ENCODE peak calls at places on chromosomes 11 and 22, in ten cellular contexts. One of them, this sample, is unnamed.

GRCh38 chr11:85626496-85626895 is 648 bp downstream of the DLG2 start:
- DNase-seq in GM13977: no peak
- DNase-seq in sciatic nerve: no peak
- DNase-seq in stimulated activated CD8-positive, alpha-beta memory T cell treated with anti-CD3 and anti-CD28 coated beads, Interleukin-4, amount 100 ng/mL, for 24 hours: no peak
- DNase-seq in NCI-H1105: peak; percentile 42
- DNase-seq in upper lobe of right lung: no peak
- DNase-seq in NCI-H1417: peak; percentile 52
- DNase-seq in cardiac fibroblast: no peak
- DNase-seq in Daoy: no peak
- DNase-seq in EL: no peak
- DNase-seq in this sample: no peak

GRCh38 chr11:2302844-2303626 is 1.2 kb downstream of the TSPAN32 start:
- DNase-seq in cardiac fibroblast: no peak
- DNase-seq in NCI-H1417: no peak
- DNase-seq in sciatic nerve: peak; percentile 60
- DNase-seq in NCI-H1105: no peak
- DNase-seq in Daoy: no peak
- DNase-seq in GM13977: no peak
- DNase-seq in EL: no peak
- DNase-seq in upper lobe of right lung: peak; percentile 82
- DNase-seq in stimulated activated CD8-positive, alpha-beta memory T cell treated with anti-CD3 and anti-CD28 coated beads, Interleukin-4, amount 100 ng/mL, for 24 hours: no peak
- DNase-seq in this sample: no peak

GRCh38 chr11:78825531-78825930 is 250.9 kb upstream of the NARS2 start:
- DNase-seq in cardiac fibroblast: peak; percentile 31
- DNase-seq in sciatic nerve: no peak
- DNase-seq in Daoy: no peak
- DNase-seq in NCI-H1105: no peak
- DNase-seq in stimulated activated CD8-positive, alpha-beta memory T cell treated with anti-CD3 and anti-CD28 coated beads, Interleukin-4, amount 100 ng/mL, for 24 hours: no peak
- DNase-seq in GM13977: no peak
- DNase-seq in upper lobe of right lung: no peak
- DNase-seq in EL: no peak
- DNase-seq in NCI-H1417: peak; percentile 14
- DNase-seq in this sample: no peak

GRCh38 chr22:35913925-35914324 is 114.7 kb downstream of the RBFOX2 start:
- DNase-seq in stimulated activated CD8-positive, alpha-beta memory T cell treated with anti-CD3 and anti-CD28 coated beads, Interleukin-4, amount 100 ng/mL, for 24 hours: no peak
- DNase-seq in cardiac fibroblast: no peak
- DNase-seq in sciatic nerve: no peak
- DNase-seq in EL: no peak
- DNase-seq in NCI-H1105: no peak
- DNase-seq in upper lobe of right lung: no peak
- DNase-seq in Daoy: no peak
- DNase-seq in GM13977: no peak
- DNase-seq in NCI-H1417: no peak
- DNase-seq in this sample: no peak

GRCh38 chr11:44264761-44265160 is 45.2 kb downstream of the ALX4 start:
- DNase-seq in Daoy: no peak
- DNase-seq in NCI-H1417: no peak
- DNase-seq in cardiac fibroblast: no peak
- DNase-seq in stimulated activated CD8-positive, alpha-beta memory T cell treated with anti-CD3 and anti-CD28 coated beads, Interleukin-4, amount 100 ng/mL, for 24 hours: no peak
- DNase-seq in NCI-H1105: no peak
- DNase-seq in upper lobe of right lung: no peak
- DNase-seq in EL: no peak
- DNase-seq in sciatic nerve: no peak
- DNase-seq in GM13977: no peak
- DNase-seq in this sample: no peak

GRCh38 chr22:29726512-29727247 is 6.9 kb downstream of the CABP7 start:
- DNase-seq in upper lobe of right lung: no peak
- DNase-seq in EL: peak; percentile 23
- DNase-seq in GM13977: no peak
- DNase-seq in stimulated activated CD8-positive, alpha-beta memory T cell treated with anti-CD3 and anti-CD28 coated beads, Interleukin-4, amount 100 ng/mL, for 24 hours: no peak
- DNase-seq in sciatic nerve: no peak
- DNase-seq in Daoy: peak; percentile 26
- DNase-seq in NCI-H1105: no peak
- DNase-seq in NCI-H1417: peak; percentile 5
- DNase-seq in cardiac fibroblast: no peak
- DNase-seq in this sample: no peak

GRCh38 chr11:77557553-77557952 is 32.2 kb upstream of the AQP11 start:
- DNase-seq in EL: peak; percentile 25
- DNase-seq in stimulated activated CD8-positive, alpha-beta memory T cell treated with anti-CD3 and anti-CD28 coated beads, Interleukin-4, amount 100 ng/mL, for 24 hours: no peak
- DNase-seq in NCI-H1417: peak; percentile 61
- DNase-seq in Daoy: peak; percentile 13
- DNase-seq in GM13977: no peak
- DNase-seq in cardiac fibroblast: no peak
- DNase-seq in NCI-H1105: peak; percentile 29
- DNase-seq in sciatic nerve: no peak
- DNase-seq in upper lobe of right lung: no peak
- DNase-seq in this sample: no peak

GRCh38 chr11:68880851-68881250 is 22.8 kb downstream of the MRPL21 start:
- DNase-seq in NCI-H1417: no peak
- DNase-seq in stimulated activated CD8-positive, alpha-beta memory T cell treated with anti-CD3 and anti-CD28 coated beads, Interleukin-4, amount 100 ng/mL, for 24 hours: no peak
- DNase-seq in EL: no peak
- DNase-seq in NCI-H1105: no peak
- DNase-seq in sciatic nerve: no peak
- DNase-seq in upper lobe of right lung: peak; percentile 29
- DNase-seq in cardiac fibroblast: no peak
- DNase-seq in Daoy: no peak
- DNase-seq in GM13977: no peak
- DNase-seq in this sample: no peak

GRCh38 chr11:27293500-27294417 is 69.3 kb downstream of the CCDC34 start:
- DNase-seq in NCI-H1417: no peak
- DNase-seq in upper lobe of right lung: no peak
- DNase-seq in GM13977: no peak
- DNase-seq in sciatic nerve: no peak
- DNase-seq in stimulated activated CD8-positive, alpha-beta memory T cell treated with anti-CD3 and anti-CD28 coated beads, Interleukin-4, amount 100 ng/mL, for 24 hours: no peak
- DNase-seq in EL: peak; percentile 58
- DNase-seq in NCI-H1105: no peak
- DNase-seq in Daoy: peak; percentile 83
- DNase-seq in cardiac fibroblast: no peak
- DNase-seq in this sample: no peak

GRCh38 chr22:50010676-50011446 is 1.7 kb downstream of the IL17REL start:
- DNase-seq in NCI-H1417: no peak
- DNase-seq in sciatic nerve: peak; percentile 44
- DNase-seq in GM13977: peak; percentile 93
- DNase-seq in cardiac fibroblast: no peak
- DNase-seq in NCI-H1105: no peak
- DNase-seq in Daoy: peak; percentile 3
- DNase-seq in stimulated activated CD8-positive, alpha-beta memory T cell treated with anti-CD3 and anti-CD28 coated beads, Interleukin-4, amount 100 ng/mL, for 24 hours: peak; percentile 54
- DNase-seq in upper lobe of right lung: peak; percentile 58
- DNase-seq in EL: no peak
- DNase-seq in this sample: no peak

GRCh38 chr11:134569195-134569594 is 157.2 kb upstream of the B3GAT1 start:
- DNase-seq in NCI-H1417: no peak
- DNase-seq in Daoy: no peak
- DNase-seq in NCI-H1105: no peak
- DNase-seq in upper lobe of right lung: no peak
- DNase-seq in cardiac fibroblast: no peak
- DNase-seq in GM13977: no peak
- DNase-seq in sciatic nerve: no peak
- DNase-seq in stimulated activated CD8-positive, alpha-beta memory T cell treated with anti-CD3 and anti-CD28 coated beads, Interleukin-4, amount 100 ng/mL, for 24 hours: no peak
- DNase-seq in EL: no peak
- DNase-seq in this sample: no peak

GRCh38 chr22:25818541-25818940 is 76.6 kb downstream of the MYO18B start:
- DNase-seq in stimulated activated CD8-positive, alpha-beta memory T cell treated with anti-CD3 and anti-CD28 coated beads, Interleukin-4, amount 100 ng/mL, for 24 hours: no peak
- DNase-seq in NCI-H1417: no peak
- DNase-seq in NCI-H1105: no peak
- DNase-seq in sciatic nerve: no peak
- DNase-seq in cardiac fibroblast: no peak
- DNase-seq in GM13977: no peak
- DNase-seq in upper lobe of right lung: no peak
- DNase-seq in EL: no peak
- DNase-seq in Daoy: no peak
- DNase-seq in this sample: no peak

GRCh38 chr11:76564400-76564799 is 106.1 kb downstream of the LRRC32 start:
- DNase-seq in GM13977: no peak
- DNase-seq in NCI-H1105: no peak
- DNase-seq in NCI-H1417: no peak
- DNase-seq in EL: no peak
- DNase-seq in stimulated activated CD8-positive, alpha-beta memory T cell treated with anti-CD3 and anti-CD28 coated beads, Interleukin-4, amount 100 ng/mL, for 24 hours: no peak
- DNase-seq in sciatic nerve: no peak
- DNase-seq in cardiac fibroblast: peak; percentile 49
- DNase-seq in upper lobe of right lung: no peak
- DNase-seq in Daoy: no peak
- DNase-seq in this sample: no peak

GRCh38 chr11:1640076-1640946 is 10.7 kb downstream of the KRTAP5-5 start:
- DNase-seq in NCI-H1417: peak; percentile 55
- DNase-seq in NCI-H1105: peak; percentile 77
- DNase-seq in GM13977: peak; percentile 75
- DNase-seq in sciatic nerve: no peak
- DNase-seq in Daoy: peak; percentile 55
- DNase-seq in EL: peak; percentile 24
- DNase-seq in stimulated activated CD8-positive, alpha-beta memory T cell treated with anti-CD3 and anti-CD28 coated beads, Interleukin-4, amount 100 ng/mL, for 24 hours: no peak
- DNase-seq in upper lobe of right lung: no peak
- DNase-seq in cardiac fibroblast: peak; percentile 36
- DNase-seq in this sample: peak; percentile 61

GRCh38 chr11:104944080-104944479 is 24.3 kb downstream of the CASP4 start:
- DNase-seq in cardiac fibroblast: no peak
- DNase-seq in NCI-H1105: no peak
- DNase-seq in sciatic nerve: no peak
- DNase-seq in upper lobe of right lung: no peak
- DNase-seq in Daoy: no peak
- DNase-seq in stimulated activated CD8-positive, alpha-beta memory T cell treated with anti-CD3 and anti-CD28 coated beads, Interleukin-4, amount 100 ng/mL, for 24 hours: no peak
- DNase-seq in EL: no peak
- DNase-seq in GM13977: no peak
- DNase-seq in NCI-H1417: no peak
- DNase-seq in this sample: no peak

GRCh38 chr11:61601512-61601911 is 20.6 kb upstream of the SYT7 start:
- DNase-seq in NCI-H1105: no peak
- DNase-seq in upper lobe of right lung: no peak
- DNase-seq in NCI-H1417: peak; percentile 23
- DNase-seq in stimulated activated CD8-positive, alpha-beta memory T cell treated with anti-CD3 and anti-CD28 coated beads, Interleukin-4, amount 100 ng/mL, for 24 hours: no peak
- DNase-seq in GM13977: no peak
- DNase-seq in Daoy: no peak
- DNase-seq in EL: no peak
- DNase-seq in cardiac fibroblast: no peak
- DNase-seq in sciatic nerve: no peak
- DNase-seq in this sample: no peak

GRCh38 chr22:30282616-30283046 is 6.7 kb downstream of the CASTOR1 start:
- DNase-seq in NCI-H1105: no peak
- DNase-seq in GM13977: no peak
- DNase-seq in NCI-H1417: no peak
- DNase-seq in EL: no peak
- DNase-seq in Daoy: no peak
- DNase-seq in sciatic nerve: no peak
- DNase-seq in stimulated activated CD8-positive, alpha-beta memory T cell treated with anti-CD3 and anti-CD28 coated beads, Interleukin-4, amount 100 ng/mL, for 24 hours: no peak
- DNase-seq in upper lobe of right lung: no peak
- DNase-seq in cardiac fibroblast: no peak
- DNase-seq in this sample: no peak

GRCh38 chr11:122697636-122698167 is 42.2 kb downstream of the UBASH3B start:
- DNase-seq in stimulated activated CD8-positive, alpha-beta memory T cell treated with anti-CD3 and anti-CD28 coated beads, Interleukin-4, amount 100 ng/mL, for 24 hours: no peak
- DNase-seq in cardiac fibroblast: peak; percentile 52
- DNase-seq in Daoy: no peak
- DNase-seq in EL: peak; percentile 49
- DNase-seq in sciatic nerve: no peak
- DNase-seq in GM13977: peak; percentile 74
- DNase-seq in upper lobe of right lung: no peak
- DNase-seq in NCI-H1105: no peak
- DNase-seq in NCI-H1417: no peak
- DNase-seq in this sample: no peak

GRCh38 chr11:58963551-58964075 is 24.3 kb downstream of the GLYATL1 start:
- DNase-seq in NCI-H1417: no peak
- DNase-seq in NCI-H1105: no peak
- DNase-seq in upper lobe of right lung: no peak
- DNase-seq in Daoy: peak; percentile 61
- DNase-seq in sciatic nerve: no peak
- DNase-seq in stimulated activated CD8-positive, alpha-beta memory T cell treated with anti-CD3 and anti-CD28 coated beads, Interleukin-4, amount 100 ng/mL, for 24 hours: no peak
- DNase-seq in GM13977: no peak
- DNase-seq in EL: peak; percentile 56
- DNase-seq in cardiac fibroblast: peak; percentile 54
- DNase-seq in this sample: no peak

GRCh38 chr22:44155115-44155514 is 25.6 kb upstream of the PARVG start:
- DNase-seq in Daoy: no peak
- DNase-seq in sciatic nerve: no peak
- DNase-seq in EL: no peak
- DNase-seq in GM13977: no peak
- DNase-seq in NCI-H1417: peak; percentile 55
- DNase-seq in upper lobe of right lung: no peak
- DNase-seq in stimulated activated CD8-positive, alpha-beta memory T cell treated with anti-CD3 and anti-CD28 coated beads, Interleukin-4, amount 100 ng/mL, for 24 hours: no peak
- DNase-seq in NCI-H1105: no peak
- DNase-seq in cardiac fibroblast: no peak
- DNase-seq in this sample: no peak

GRCh38 chr11:122025757-122026156 is 90.3 kb downstream of the BLID start:
- DNase-seq in Daoy: no peak
- DNase-seq in EL: no peak
- DNase-seq in NCI-H1105: no peak
- DNase-seq in NCI-H1417: no peak
- DNase-seq in stimulated activated CD8-positive, alpha-beta memory T cell treated with anti-CD3 and anti-CD28 coated beads, Interleukin-4, amount 100 ng/mL, for 24 hours: no peak
- DNase-seq in cardiac fibroblast: no peak
- DNase-seq in GM13977: no peak
- DNase-seq in sciatic nerve: no peak
- DNase-seq in upper lobe of right lung: no peak
- DNase-seq in this sample: no peak

GRCh38 chr11:18019650-18020049 is 6.8 kb upstream of the SERGEF start:
- DNase-seq in upper lobe of right lung: no peak
- DNase-seq in EL: no peak
- DNase-seq in Daoy: no peak
- DNase-seq in sciatic nerve: no peak
- DNase-seq in NCI-H1417: no peak
- DNase-seq in cardiac fibroblast: no peak
- DNase-seq in GM13977: no peak
- DNase-seq in stimulated activated CD8-positive, alpha-beta memory T cell treated with anti-CD3 and anti-CD28 coated beads, Interleukin-4, amount 100 ng/mL, for 24 hours: no peak
- DNase-seq in NCI-H1105: no peak
- DNase-seq in this sample: no peak

GRCh38 chr11:12221136-12221535 is 110.7 kb downstream of the MICAL2 start:
- DNase-seq in cardiac fibroblast: no peak
- DNase-seq in GM13977: no peak
- DNase-seq in NCI-H1105: no peak
- DNase-seq in sciatic nerve: no peak
- DNase-seq in EL: no peak
- DNase-seq in NCI-H1417: no peak
- DNase-seq in upper lobe of right lung: no peak
- DNase-seq in stimulated activated CD8-positive, alpha-beta memory T cell treated with anti-CD3 and anti-CD28 coated beads, Interleukin-4, amount 100 ng/mL, for 24 hours: no peak
- DNase-seq in Daoy: no peak
- DNase-seq in this sample: no peak

GRCh38 chr11:73323464-73323863 is 15.4 kb downstream of the ARHGEF17 start:
- DNase-seq in NCI-H1105: no peak
- DNase-seq in GM13977: no peak
- DNase-seq in EL: peak; percentile 93
- DNase-seq in NCI-H1417: no peak
- DNase-seq in stimulated activated CD8-positive, alpha-beta memory T cell treated with anti-CD3 and anti-CD28 coated beads, Interleukin-4, amount 100 ng/mL, for 24 hours: no peak
- DNase-seq in cardiac fibroblast: peak; percentile 87
- DNase-seq in Daoy: peak; percentile 62
- DNase-seq in upper lobe of right lung: peak; percentile 79
- DNase-seq in sciatic nerve: peak; percentile 87
- DNase-seq in this sample: peak; percentile 74

GRCh38 chr22:26038365-26038764 is 130.9 kb upstream of the SEZ6L start:
- DNase-seq in cardiac fibroblast: no peak
- DNase-seq in EL: no peak
- DNase-seq in NCI-H1105: no peak
- DNase-seq in Daoy: no peak
- DNase-seq in stimulated activated CD8-positive, alpha-beta memory T cell treated with anti-CD3 and anti-CD28 coated beads, Interleukin-4, amount 100 ng/mL, for 24 hours: no peak
- DNase-seq in GM13977: no peak
- DNase-seq in upper lobe of right lung: no peak
- DNase-seq in NCI-H1417: no peak
- DNase-seq in sciatic nerve: no peak
- DNase-seq in this sample: no peak

This sample was measured in HTR-8/SVneo.